ENCODE peak calls at places on chromosome 1, in eight cellular contexts. One of them, this sample, is unnamed.

GRCh38 chr1:165069829-165070228 is 286.7 kb downstream of the LMX1A start:
- DNase-seq in T-helper 1 cell: no peak
- DNase-seq in frontal cortex: no peak
- DNase-seq in occipital lobe: no peak
- DNase-seq in AG04450: no peak
- DNase-seq in anterior cingulate cortex: no peak
- DNase-seq in activated CD8-positive, alpha-beta memory T cell treated with anti-CD3 and anti-CD28 coated beads for 4 hours: no peak
- DNase-seq in NCI-H1092: peak
- DNase-seq in this sample: peak

GRCh38 chr1:22190251-22190650 is 47.4 kb upstream of the WNT4 start:
- DNase-seq in T-helper 1 cell: no peak
- DNase-seq in frontal cortex: no peak
- DNase-seq in occipital lobe: no peak
- DNase-seq in AG04450: no peak
- DNase-seq in anterior cingulate cortex: no peak
- DNase-seq in activated CD8-positive, alpha-beta memory T cell treated with anti-CD3 and anti-CD28 coated beads for 4 hours: no peak
- DNase-seq in NCI-H1092: no peak
- DNase-seq in this sample: no peak

GRCh38 chr1:55426156-55426555 is 211.0 kb upstream of the USP24 start:
- DNase-seq in T-helper 1 cell: no peak
- DNase-seq in frontal cortex: no peak
- DNase-seq in occipital lobe: no peak
- DNase-seq in AG04450: no peak
- DNase-seq in anterior cingulate cortex: no peak
- DNase-seq in activated CD8-positive, alpha-beta memory T cell treated with anti-CD3 and anti-CD28 coated beads for 4 hours: no peak
- DNase-seq in NCI-H1092: no peak
- DNase-seq in this sample: no peak

GRCh38 chr1:163410073-163410522 is 88.3 kb downstream of the NUF2 start:
- DNase-seq in T-helper 1 cell: peak
- DNase-seq in frontal cortex: no peak
- DNase-seq in occipital lobe: peak
- DNase-seq in AG04450: peak
- DNase-seq in anterior cingulate cortex: peak
- DNase-seq in activated CD8-positive, alpha-beta memory T cell treated with anti-CD3 and anti-CD28 coated beads for 4 hours: no peak
- DNase-seq in NCI-H1092: peak
- DNase-seq in this sample: no peak

GRCh38 chr1:228308085-228308601 is 98.5 kb downstream of the TRIM11 start:
- DNase-seq in T-helper 1 cell: no peak
- DNase-seq in frontal cortex: no peak
- DNase-seq in occipital lobe: no peak
- DNase-seq in AG04450: no peak
- DNase-seq in anterior cingulate cortex: no peak
- DNase-seq in activated CD8-positive, alpha-beta memory T cell treated with anti-CD3 and anti-CD28 coated beads for 4 hours: no peak
- DNase-seq in NCI-H1092: no peak
- DNase-seq in this sample: no peak

GRCh38 chr1:154999651-155000474 is 2.7 kb upstream of the ZBTB7B start:
- DNase-seq in T-helper 1 cell: no peak
- DNase-seq in frontal cortex: no peak
- DNase-seq in occipital lobe: no peak
- DNase-seq in AG04450: no peak
- DNase-seq in anterior cingulate cortex: no peak
- DNase-seq in activated CD8-positive, alpha-beta memory T cell treated with anti-CD3 and anti-CD28 coated beads for 4 hours: no peak
- DNase-seq in NCI-H1092: no peak
- DNase-seq in this sample: no peak

GRCh38 chr1:99599678-99600175 is 46.2 kb upstream of the PALMD start:
- DNase-seq in T-helper 1 cell: no peak
- DNase-seq in frontal cortex: no peak
- DNase-seq in occipital lobe: no peak
- DNase-seq in AG04450: peak
- DNase-seq in anterior cingulate cortex: no peak
- DNase-seq in activated CD8-positive, alpha-beta memory T cell treated with anti-CD3 and anti-CD28 coated beads for 4 hours: no peak
- DNase-seq in NCI-H1092: no peak
- DNase-seq in this sample: no peak

GRCh38 chr1:47184771-47185677 is 4.8 kb downstream of the PDZK1IP1 start:
- DNase-seq in T-helper 1 cell: no peak
- DNase-seq in frontal cortex: no peak
- DNase-seq in occipital lobe: no peak
- DNase-seq in AG04450: no peak
- DNase-seq in anterior cingulate cortex: no peak
- DNase-seq in activated CD8-positive, alpha-beta memory T cell treated with anti-CD3 and anti-CD28 coated beads for 4 hours: no peak
- DNase-seq in NCI-H1092: no peak
- DNase-seq in this sample: no peak

GRCh38 chr1:18948048-18948912 is 8.2 kb downstream of the IFFO2 start:
- DNase-seq in T-helper 1 cell: peak
- DNase-seq in frontal cortex: peak
- DNase-seq in occipital lobe: no peak
- DNase-seq in AG04450: no peak
- DNase-seq in anterior cingulate cortex: no peak
- DNase-seq in activated CD8-positive, alpha-beta memory T cell treated with anti-CD3 and anti-CD28 coated beads for 4 hours: peak
- DNase-seq in NCI-H1092: no peak
- DNase-seq in this sample: no peak

GRCh38 chr1:198462365-198463025 is 78.0 kb downstream of the ATP6V1G3 start:
- DNase-seq in T-helper 1 cell: no peak
- DNase-seq in frontal cortex: no peak
- DNase-seq in occipital lobe: no peak
- DNase-seq in AG04450: no peak
- DNase-seq in anterior cingulate cortex: no peak
- DNase-seq in activated CD8-positive, alpha-beta memory T cell treated with anti-CD3 and anti-CD28 coated beads for 4 hours: no peak
- DNase-seq in NCI-H1092: no peak
- DNase-seq in this sample: no peak

GRCh38 chr1:161381707-161382106 is 14.0 kb upstream of the CFAP126 start:
- DNase-seq in T-helper 1 cell: no peak
- DNase-seq in frontal cortex: no peak
- DNase-seq in occipital lobe: no peak
- DNase-seq in AG04450: no peak
- DNase-seq in anterior cingulate cortex: no peak
- DNase-seq in activated CD8-positive, alpha-beta memory T cell treated with anti-CD3 and anti-CD28 coated beads for 4 hours: no peak
- DNase-seq in NCI-H1092: no peak
- DNase-seq in this sample: no peak

GRCh38 chr1:47755368-47755990 is 241.7 kb downstream of the TRABD2B start:
- DNase-seq in T-helper 1 cell: peak
- DNase-seq in frontal cortex: no peak
- DNase-seq in occipital lobe: no peak
- DNase-seq in AG04450: no peak
- DNase-seq in anterior cingulate cortex: no peak
- DNase-seq in activated CD8-positive, alpha-beta memory T cell treated with anti-CD3 and anti-CD28 coated beads for 4 hours: peak
- DNase-seq in NCI-H1092: no peak
- DNase-seq in this sample: no peak

GRCh38 chr1:37449936-37450335 is 24.4 kb upstream of the ZC3H12A start:
- DNase-seq in T-helper 1 cell: no peak
- DNase-seq in frontal cortex: no peak
- DNase-seq in occipital lobe: no peak
- DNase-seq in AG04450: no peak
- DNase-seq in anterior cingulate cortex: no peak
- DNase-seq in activated CD8-positive, alpha-beta memory T cell treated with anti-CD3 and anti-CD28 coated beads for 4 hours: peak
- DNase-seq in NCI-H1092: no peak
- DNase-seq in this sample: no peak

GRCh38 chr1:2352341-2353214 is 38.8 kb downstream of the MORN1 start:
- DNase-seq in T-helper 1 cell: no peak
- DNase-seq in frontal cortex: no peak
- DNase-seq in occipital lobe: no peak
- DNase-seq in AG04450: no peak
- DNase-seq in anterior cingulate cortex: no peak
- DNase-seq in activated CD8-positive, alpha-beta memory T cell treated with anti-CD3 and anti-CD28 coated beads for 4 hours: no peak
- DNase-seq in NCI-H1092: no peak
- DNase-seq in this sample: no peak

GRCh38 chr1:23369335-23370013 is at the start of gene ZNF436:
- DNase-seq in T-helper 1 cell: peak
- DNase-seq in frontal cortex: peak
- DNase-seq in occipital lobe: peak
- DNase-seq in AG04450: peak
- DNase-seq in anterior cingulate cortex: peak
- DNase-seq in activated CD8-positive, alpha-beta memory T cell treated with anti-CD3 and anti-CD28 coated beads for 4 hours: no peak
- DNase-seq in NCI-H1092: peak
- DNase-seq in this sample: peak

GRCh38 chr1:225737179-225737578 is 40.4 kb upstream of the SRP9 start:
- DNase-seq in T-helper 1 cell: no peak
- DNase-seq in frontal cortex: no peak
- DNase-seq in occipital lobe: no peak
- DNase-seq in AG04450: no peak
- DNase-seq in anterior cingulate cortex: no peak
- DNase-seq in activated CD8-positive, alpha-beta memory T cell treated with anti-CD3 and anti-CD28 coated beads for 4 hours: no peak
- DNase-seq in NCI-H1092: no peak
- DNase-seq in this sample: no peak

GRCh38 chr1:56509713-56510641 is 69.4 kb downstream of the PLPP3 start:
- DNase-seq in T-helper 1 cell: no peak
- DNase-seq in frontal cortex: no peak
- DNase-seq in occipital lobe: no peak
- DNase-seq in AG04450: no peak
- DNase-seq in anterior cingulate cortex: no peak
- DNase-seq in activated CD8-positive, alpha-beta memory T cell treated with anti-CD3 and anti-CD28 coated beads for 4 hours: no peak
- DNase-seq in NCI-H1092: no peak
- DNase-seq in this sample: no peak

GRCh38 chr1:53929349-53929945 is 16.1 kb downstream of the IFT25 start:
- DNase-seq in T-helper 1 cell: no peak
- DNase-seq in frontal cortex: no peak
- DNase-seq in occipital lobe: no peak
- DNase-seq in AG04450: no peak
- DNase-seq in anterior cingulate cortex: no peak
- DNase-seq in activated CD8-positive, alpha-beta memory T cell treated with anti-CD3 and anti-CD28 coated beads for 4 hours: no peak
- DNase-seq in NCI-H1092: no peak
- DNase-seq in this sample: no peak

GRCh38 chr1:36884029-36884701 is 150.2 kb downstream of the GRIK3 start:
- DNase-seq in T-helper 1 cell: no peak
- DNase-seq in frontal cortex: no peak
- DNase-seq in occipital lobe: no peak
- DNase-seq in AG04450: no peak
- DNase-seq in anterior cingulate cortex: no peak
- DNase-seq in activated CD8-positive, alpha-beta memory T cell treated with anti-CD3 and anti-CD28 coated beads for 4 hours: no peak
- DNase-seq in NCI-H1092: no peak
- DNase-seq in this sample: no peak

GRCh38 chr1:156805766-156806511 is 10.7 kb downstream of the SH2D2A start:
- DNase-seq in T-helper 1 cell: no peak
- DNase-seq in frontal cortex: no peak
- DNase-seq in occipital lobe: no peak
- DNase-seq in AG04450: peak
- DNase-seq in anterior cingulate cortex: no peak
- DNase-seq in activated CD8-positive, alpha-beta memory T cell treated with anti-CD3 and anti-CD28 coated beads for 4 hours: no peak
- DNase-seq in NCI-H1092: no peak
- DNase-seq in this sample: no peak

GRCh38 chr1:2547210-2548067 is 8.7 kb upstream of the TNFRSF14 start:
- DNase-seq in T-helper 1 cell: peak
- DNase-seq in frontal cortex: no peak
- DNase-seq in occipital lobe: no peak
- DNase-seq in AG04450: no peak
- DNase-seq in anterior cingulate cortex: no peak
- DNase-seq in activated CD8-positive, alpha-beta memory T cell treated with anti-CD3 and anti-CD28 coated beads for 4 hours: no peak
- DNase-seq in NCI-H1092: no peak
- DNase-seq in this sample: no peak

GRCh38 chr1:182993746-182994145 is 29.5 kb upstream of the LAMC1 start:
- DNase-seq in T-helper 1 cell: no peak
- DNase-seq in frontal cortex: no peak
- DNase-seq in occipital lobe: no peak
- DNase-seq in AG04450: no peak
- DNase-seq in anterior cingulate cortex: no peak
- DNase-seq in activated CD8-positive, alpha-beta memory T cell treated with anti-CD3 and anti-CD28 coated beads for 4 hours: no peak
- DNase-seq in NCI-H1092: no peak
- DNase-seq in this sample: no peak

GRCh38 chr1:37476087-37476452 is 1.7 kb downstream of the ZC3H12A start:
- DNase-seq in T-helper 1 cell: no peak
- DNase-seq in frontal cortex: no peak
- DNase-seq in occipital lobe: no peak
- DNase-seq in AG04450: no peak
- DNase-seq in anterior cingulate cortex: no peak
- DNase-seq in activated CD8-positive, alpha-beta memory T cell treated with anti-CD3 and anti-CD28 coated beads for 4 hours: no peak
- DNase-seq in NCI-H1092: no peak
- DNase-seq in this sample: no peak

GRCh38 chr1:59367269-59368006 is 70.5 kb downstream of the FGGY start:
- DNase-seq in T-helper 1 cell: no peak
- DNase-seq in frontal cortex: no peak
- DNase-seq in occipital lobe: no peak
- DNase-seq in AG04450: peak
- DNase-seq in anterior cingulate cortex: no peak
- DNase-seq in activated CD8-positive, alpha-beta memory T cell treated with anti-CD3 and anti-CD28 coated beads for 4 hours: no peak
- DNase-seq in NCI-H1092: no peak
- DNase-seq in this sample: no peak

This sample was measured in nucleus accumbens.